ENCODE peak calls at places on chromosomes 16 and 17, in five cellular contexts. One of them, this sample, is unnamed.

GRCh38 chr16:230949-231348 is 1.7 kb upstream of the LUC7L start:
- DNase-seq in head of caudate nucleus: no peak
- DNase-seq in activated gamma-delta T cell treated with Interleukin-2 at 50 U/mL for 16 hours: no peak
- DNase-seq in left ventricle myocardium inferior: no peak
- DNase-seq in NCI-H2029: no peak
- DNase-seq in this sample: no peak

GRCh38 chr16:24700549-24701392 is 28.7 kb upstream of the TNRC6A start:
- DNase-seq in head of caudate nucleus: no peak
- DNase-seq in activated gamma-delta T cell treated with Interleukin-2 at 50 U/mL for 16 hours: no peak
- DNase-seq in left ventricle myocardium inferior: peak
- DNase-seq in NCI-H2029: no peak
- DNase-seq in this sample: peak

GRCh38 chr16:81448154-81449131 is 3.8 kb downstream of the CMIP start:
- DNase-seq in head of caudate nucleus: no peak
- DNase-seq in activated gamma-delta T cell treated with Interleukin-2 at 50 U/mL for 16 hours: no peak
- DNase-seq in left ventricle myocardium inferior: no peak
- DNase-seq in NCI-H2029: no peak
- DNase-seq in this sample: peak

GRCh38 chr17:50326831-50327364 is 19.0 kb upstream of the XYLT2 start:
- DNase-seq in head of caudate nucleus: no peak
- DNase-seq in activated gamma-delta T cell treated with Interleukin-2 at 50 U/mL for 16 hours: no peak
- DNase-seq in left ventricle myocardium inferior: no peak
- DNase-seq in NCI-H2029: no peak
- DNase-seq in this sample: no peak

GRCh38 chr16:23991044-23991443 is 155.3 kb downstream of the PRKCB start:
- DNase-seq in head of caudate nucleus: no peak
- DNase-seq in activated gamma-delta T cell treated with Interleukin-2 at 50 U/mL for 16 hours: no peak
- DNase-seq in left ventricle myocardium inferior: no peak
- DNase-seq in NCI-H2029: no peak
- DNase-seq in this sample: no peak

GRCh38 chr16:64991011-64991410 is 130.9 kb downstream of the CDH11 start:
- DNase-seq in head of caudate nucleus: no peak
- DNase-seq in activated gamma-delta T cell treated with Interleukin-2 at 50 U/mL for 16 hours: no peak
- DNase-seq in left ventricle myocardium inferior: no peak
- DNase-seq in NCI-H2029: no peak
- DNase-seq in this sample: no peak

GRCh38 chr16:25064967-25065366 is 46.6 kb upstream of the LCMT1 start:
- DNase-seq in head of caudate nucleus: peak
- DNase-seq in activated gamma-delta T cell treated with Interleukin-2 at 50 U/mL for 16 hours: no peak
- DNase-seq in left ventricle myocardium inferior: no peak
- DNase-seq in NCI-H2029: no peak
- DNase-seq in this sample: no peak

GRCh38 chr16:67115649-67116048 is 5.9 kb downstream of the PHAF1 start:
- DNase-seq in head of caudate nucleus: no peak
- DNase-seq in activated gamma-delta T cell treated with Interleukin-2 at 50 U/mL for 16 hours: no peak
- DNase-seq in left ventricle myocardium inferior: no peak
- DNase-seq in NCI-H2029: no peak
- DNase-seq in this sample: no peak

GRCh38 chr17:29933379-29933778 is 3.4 kb upstream of the SSH2 start:
- DNase-seq in head of caudate nucleus: no peak
- DNase-seq in activated gamma-delta T cell treated with Interleukin-2 at 50 U/mL for 16 hours: no peak
- DNase-seq in left ventricle myocardium inferior: no peak
- DNase-seq in NCI-H2029: no peak
- DNase-seq in this sample: peak

GRCh38 chr17:76515291-76515949 is 14.2 kb upstream of the RHBDF2 start:
- DNase-seq in head of caudate nucleus: no peak
- DNase-seq in activated gamma-delta T cell treated with Interleukin-2 at 50 U/mL for 16 hours: peak
- DNase-seq in left ventricle myocardium inferior: peak
- DNase-seq in NCI-H2029: no peak
- DNase-seq in this sample: peak

GRCh38 chr17:7932949-7933348 is 943 bp downstream of the CNTROB start:
- DNase-seq in head of caudate nucleus: no peak
- DNase-seq in activated gamma-delta T cell treated with Interleukin-2 at 50 U/mL for 16 hours: no peak
- DNase-seq in left ventricle myocardium inferior: no peak
- DNase-seq in NCI-H2029: no peak
- DNase-seq in this sample: peak

GRCh38 chr17:55632236-55632635 is 90.4 kb downstream of the TMEM100 start:
- DNase-seq in head of caudate nucleus: no peak
- DNase-seq in activated gamma-delta T cell treated with Interleukin-2 at 50 U/mL for 16 hours: no peak
- DNase-seq in left ventricle myocardium inferior: no peak
- DNase-seq in NCI-H2029: no peak
- DNase-seq in this sample: no peak

GRCh38 chr17:78316115-78316866 is 43.6 kb downstream of the SOCS3 start:
- DNase-seq in head of caudate nucleus: no peak
- DNase-seq in activated gamma-delta T cell treated with Interleukin-2 at 50 U/mL for 16 hours: no peak
- DNase-seq in left ventricle myocardium inferior: no peak
- DNase-seq in NCI-H2029: no peak
- DNase-seq in this sample: peak

GRCh38 chr17:79984877-79985276 is 50.8 kb downstream of the TBC1D16 start:
- DNase-seq in head of caudate nucleus: no peak
- DNase-seq in activated gamma-delta T cell treated with Interleukin-2 at 50 U/mL for 16 hours: no peak
- DNase-seq in left ventricle myocardium inferior: no peak
- DNase-seq in NCI-H2029: no peak
- DNase-seq in this sample: peak

GRCh38 chr16:74862743-74863244 is 88.2 kb upstream of the FA2H start:
- DNase-seq in head of caudate nucleus: no peak
- DNase-seq in activated gamma-delta T cell treated with Interleukin-2 at 50 U/mL for 16 hours: no peak
- DNase-seq in left ventricle myocardium inferior: no peak
- DNase-seq in NCI-H2029: peak
- DNase-seq in this sample: no peak

GRCh38 chr16:80828495-80828894 is 24.1 kb upstream of the CDYL2 start:
- DNase-seq in head of caudate nucleus: no peak
- DNase-seq in activated gamma-delta T cell treated with Interleukin-2 at 50 U/mL for 16 hours: no peak
- DNase-seq in left ventricle myocardium inferior: no peak
- DNase-seq in NCI-H2029: no peak
- DNase-seq in this sample: no peak

GRCh38 chr17:12627177-12627629 is 38.5 kb upstream of the MYOCD start:
- DNase-seq in head of caudate nucleus: no peak
- DNase-seq in activated gamma-delta T cell treated with Interleukin-2 at 50 U/mL for 16 hours: no peak
- DNase-seq in left ventricle myocardium inferior: no peak
- DNase-seq in NCI-H2029: no peak
- DNase-seq in this sample: no peak

GRCh38 chr16:57533618-57534336 is 2.6 kb downstream of the CCDC102A start:
- DNase-seq in head of caudate nucleus: peak
- DNase-seq in activated gamma-delta T cell treated with Interleukin-2 at 50 U/mL for 16 hours: no peak
- DNase-seq in left ventricle myocardium inferior: no peak
- DNase-seq in NCI-H2029: no peak
- DNase-seq in this sample: no peak

GRCh38 chr17:56842577-56842976 is 8.6 kb downstream of the DGKE start:
- DNase-seq in head of caudate nucleus: no peak
- DNase-seq in activated gamma-delta T cell treated with Interleukin-2 at 50 U/mL for 16 hours: no peak
- DNase-seq in left ventricle myocardium inferior: no peak
- DNase-seq in NCI-H2029: no peak
- DNase-seq in this sample: no peak